ENCODE peak calls at places on chromosome 22, in seven cellular contexts. Q, O, F, R, T, J and W are unnamed samples.

GRCh38 chr22:39142088-39142667 is 10.3 kb downstream of the CBX7 start:
- DNase-seq in F (no peak), T (no peak), J (no peak), Q (no peak), R (no peak), O (no peak), W (no peak)

GRCh38 chr22:35821654-35822053 is 104.0 kb downstream of the APOL5 start:
- DNase-seq in R (no peak), T (no peak), J (no peak), O (no peak), F (no peak), Q (no peak), W (no peak)

GRCh38 chr22:49686495-49687219 is 141.0 kb downstream of the BRD1 start:
- DNase-seq in T (no peak), R (no peak), O (no peak), F (no peak), J (no peak), Q (no peak), W (no peak)

GRCh38 chr22:50731811-50732624 is 6.0 kb upstream of the ACR start:
- DNase-seq in O (peak; percentile 66), J (peak; percentile 46), F (peak; percentile 21), Q (no peak), R (peak; percentile 21), T (no peak), W (peak; percentile 36)

GRCh38 chr22:36373258-36373579 is 14.5 kb downstream of the MYH9 start:
- DNase-seq in F (no peak), T (no peak), O (no peak), R (peak; percentile 72), J (no peak), Q (no peak), W (no peak)

GRCh38 chr22:20135846-20136602 is 4.4 kb downstream of the ZDHHC8 start:
- DNase-seq in O (no peak), R (no peak), Q (no peak), F (no peak), T (no peak), J (no peak), W (no peak)

GRCh38 chr22:33565580-33565995 is 354.7 kb downstream of the LARGE1 start:
- DNase-seq in F (no peak), Q (no peak), O (no peak), R (no peak), J (no peak), T (no peak), W (no peak)

GRCh38 chr22:42688241-42688913 is 32.3 kb downstream of the A4GALT start:
- DNase-seq in T (no peak), F (no peak), J (no peak), O (peak; percentile 96), Q (peak; percentile 69), R (no peak), W (no peak)

GRCh38 chr22:44698531-44699421 is 3.2 kb upstream of the PRR5 start:
- DNase-seq in F (no peak), Q (no peak), J (no peak), O (peak; percentile 94), R (no peak), T (no peak), W (no peak)

GRCh38 chr22:50141462-50141861 is 29.1 kb upstream of the PANX2 start:
- DNase-seq in Q (no peak), O (no peak), R (no peak), F (no peak), T (no peak), J (no peak), W (no peak)

GRCh38 chr22:47307812-47308211 is 545.4 kb downstream of the TBC1D22A start:
- DNase-seq in O (no peak), F (no peak), T (no peak), R (no peak), J (no peak), Q (no peak), W (no peak)

GRCh38 chr22:23862103-23862502 is 4.4 kb downstream of the SLC2A11 start:
- DNase-seq in O (peak; percentile 61), Q (no peak), J (no peak), F (no peak), R (peak; percentile 49), T (no peak), W (peak; percentile 21)